ENCODE peak calls at places on chromosome 3, in nine cellular contexts. H is IMR-90, G is breast epithelium, N is gastrocnemius medialis, J is ovary, D is heart left ventricle, C is spleen, Q is A549, T is prostate gland. F is an unnamed sample. For H3K4me1, the result is how much of the 10 kb centered on the place peaks cover.

GRCh38 chr3:83321891-83322290 is 1560.4 kb upstream of the GBE1 start:
- DNase-seq in D (no peak), Q (no peak), J (no peak), T (no peak), H (no peak), N (no peak), G (no peak), C (no peak), F (no peak)

GRCh38 chr3:14031271-14031670 is 93.4 kb downstream of the CHCHD4 start:
- DNase-seq in H (peak), N (no peak), G (no peak), C (no peak), D (no peak), Q (no peak), T (no peak), J (no peak), F (no peak)

GRCh38 chr3:108099203-108099602 is 8.4 kb upstream of the CD47 start:
- DNase-seq in J (no peak), C (no peak), N (no peak), Q (no peak), G (no peak), H (peak), T (no peak), D (no peak), F (no peak)

GRCh38 chr3:168117059-168117458 is 21.3 kb upstream of the GOLIM4 start:
- DNase-seq in T (peak), C (no peak), Q (no peak), N (no peak), D (no peak), J (no peak), H (peak), G (peak), F (no peak)

GRCh38 chr3:102536479-102536878 is 101.7 kb downstream of the ZPLD1 start:
- DNase-seq in H (peak), C (no peak), J (no peak), D (no peak), G (no peak), Q (peak), N (no peak), T (peak), F (no peak)

GRCh38 chr3:142057331-142057725 is 92.0 kb downstream of the TFDP2 start:
- DNase-seq in N (no peak), H (no peak), D (no peak), C (no peak), J (no peak), G (no peak), Q (no peak), T (no peak), F (no peak)

GRCh38 chr3:55305714-55306485 is 181.2 kb downstream of the WNT5A start:
- DNase-seq in Q (no peak), T (no peak), G (no peak), D (no peak), N (no peak), H (peak), C (no peak), J (no peak), F (no peak)

GRCh38 chr3:28844688-28845324 is 436.1 kb upstream of the RBMS3 start:
- DNase-seq in D (no peak), G (no peak), T (no peak), C (no peak), N (no peak), Q (no peak), H (no peak), J (no peak), F (no peak)

GRCh38 chr3:131972550-131972949 is 62.3 kb downstream of the CPNE4 start:
- DNase-seq in H (no peak), T (no peak), Q (no peak), N (no peak), C (no peak), D (no peak), J (no peak), G (no peak), F (no peak)

GRCh38 chr3:12436514-12437222 is 47.6 kb upstream of the TSEN2 start:
- DNase-seq in N (no peak), D (no peak), H (peak), Q (no peak), G (no peak), J (no peak), C (no peak), T (no peak), F (no peak)

GRCh38 chr3:156209631-156210336 is 89.4 kb downstream of the KCNAB1 start:
- DNase-seq in C (no peak), H (peak), D (no peak), G (no peak), Q (no peak), T (no peak), J (no peak), N (no peak), F (no peak)

GRCh38 chr3:156207802-156208685 is 87.7 kb downstream of the KCNAB1 start:
- DNase-seq in H (peak), D (no peak), G (no peak), C (no peak), Q (no peak), T (no peak), N (no peak), J (no peak), F (no peak)

GRCh38 chr3:156215751-156216150 is 95.4 kb downstream of the KCNAB1 start:
- DNase-seq in Q (no peak), H (no peak), D (no peak), G (no peak), N (no peak), J (no peak), C (no peak), T (no peak), F (no peak)

GRCh38 chr3:156214676-156215075 is 94.3 kb downstream of the KCNAB1 start:
- DNase-seq in D (no peak), C (no peak), T (no peak), H (no peak), Q (no peak), G (no peak), N (no peak), J (no peak), F (no peak)

GRCh38 chr3:156211583-156211982 is 91.2 kb downstream of the KCNAB1 start:
- DNase-seq in H (peak), T (no peak), C (no peak), D (no peak), J (no peak), G (no peak), N (no peak), Q (no peak), F (no peak)
- TF ChIP-seq POLR2A in H (no peak), T (no peak), C (no peak), D (no peak), J (no peak), G (no peak), N (no peak), Q (no peak), F (no peak)

GRCh38 chr3:185824467-185825378 is at the start of gene IGF2BP2:
- DNase-seq in T (peak), N (no peak), G (no peak), C (peak), J (peak), D (peak), H (peak), Q (peak), F (peak)

GRCh38 chr3:185824051-185824466 is 783 bp downstream of the IGF2BP2 start:
- DNase-seq in C (peak), Q (no peak), N (no peak), G (no peak), T (no peak), D (peak), H (no peak), J (no peak), F (peak)

GRCh38 chr3:185822957-185823279 is 1.9 kb downstream of the IGF2BP2 start:
- DNase-seq in N (no peak), G (no peak), Q (no peak), D (no peak), J (no peak), T (no peak), H (no peak), C (no peak), F (no peak)

GRCh38 chr3:185822221-185822956 is 2.5 kb downstream of the IGF2BP2 start:
- DNase-seq in N (no peak), C (no peak), H (peak), T (no peak), G (no peak), Q (no peak), J (no peak), D (no peak), F (no peak)

DNA sequence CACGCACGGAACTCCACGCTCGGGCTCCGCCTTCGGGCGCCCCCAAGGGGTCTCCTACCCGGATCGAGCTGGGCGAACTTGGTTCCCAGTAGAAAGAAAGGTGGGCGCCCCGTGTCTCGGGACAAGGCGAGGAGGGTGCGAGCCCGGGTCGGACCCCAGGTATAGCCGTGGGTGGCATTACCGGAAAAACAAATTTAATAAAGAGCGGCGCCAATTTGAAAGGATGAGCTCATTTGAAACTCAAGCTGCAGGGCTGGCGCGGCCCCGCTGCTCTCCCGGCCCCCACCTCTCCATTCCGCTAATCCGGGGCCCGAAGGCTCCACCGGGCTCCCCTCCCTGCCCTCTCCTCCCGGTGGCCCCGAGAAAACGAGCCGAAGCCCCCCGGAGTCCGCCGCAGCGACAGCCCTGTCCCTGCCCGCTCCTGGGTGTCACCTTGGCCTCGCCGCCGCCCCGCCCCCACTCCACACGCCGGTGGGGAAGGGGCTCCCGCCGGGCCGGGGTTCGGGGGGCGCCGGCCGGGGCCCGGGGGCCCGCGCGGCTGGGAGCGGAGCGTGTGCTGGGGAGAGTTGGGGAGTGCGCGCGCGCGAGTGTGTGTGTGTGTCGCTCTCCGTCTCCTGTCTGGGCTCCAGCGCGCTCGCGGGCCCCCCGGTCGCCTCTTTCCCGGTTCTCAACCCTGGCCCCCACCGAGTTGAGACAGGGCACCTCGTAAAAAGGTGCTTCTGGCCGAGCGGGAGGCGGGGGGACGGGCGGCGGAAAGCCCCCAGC is 1.4 kb downstream of the IGF2BP2 start:
- DNase-seq in T (peak), Q (no peak), G (no peak), C (peak), H (peak), J (peak), D (peak), N (no peak), F (peak)
- H3K4me1 ChIP-seq in T (under half), Q (under half), G (under half), C (under half), H (under half), J (under half), D (under half), N (under half), F (under half)

GRCh38 chr3:195548496-195548895 is 5.4 kb upstream of the PPP1R2 start:
- DNase-seq in T (no peak), D (no peak), G (no peak), Q (no peak), C (no peak), N (no peak), H (no peak), J (no peak), F (no peak)

GRCh38 chr3:195549001-195549400 is 5.9 kb upstream of the PPP1R2 start:
- DNase-seq in C (no peak), N (no peak), D (no peak), G (no peak), H (no peak), T (no peak), J (no peak), Q (no peak), F (no peak)

GRCh38 chr3:195546130-195546560 is 3.0 kb upstream of the PPP1R2 start:
- DNase-seq in N (no peak), H (peak), C (no peak), T (peak), J (peak), D (no peak), G (peak), Q (peak), F (no peak)

GRCh38 chr3:195549931-195550519 is 6.9 kb upstream of the PPP1R2 start:
- DNase-seq in T (no peak), N (no peak), G (no peak), Q (no peak), D (no peak), H (no peak), C (peak), J (no peak), F (no peak)

DNA sequence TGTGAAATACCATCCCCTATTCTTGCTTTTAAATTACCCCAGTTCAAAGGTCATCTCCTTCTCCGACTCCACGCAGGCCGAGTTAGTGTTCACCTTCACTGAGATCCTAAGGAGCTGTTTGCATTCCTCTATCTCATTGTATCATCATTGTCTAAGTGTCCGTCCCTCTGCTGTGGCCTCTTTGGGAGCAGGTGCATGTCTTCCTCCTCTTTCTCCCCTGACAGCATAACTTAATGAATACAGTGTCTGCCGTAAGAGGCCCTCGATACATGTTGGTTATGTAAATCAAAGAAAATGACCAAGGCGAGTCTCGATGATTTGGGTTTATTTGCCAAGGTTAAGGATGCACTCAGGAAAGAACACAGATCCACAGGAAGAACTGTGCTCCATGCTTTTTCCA is 4.9 kb upstream of the PPP1R2 start:
- DNase-seq in D (no peak), G (no peak), T (no peak), Q (no peak), N (no peak), J (no peak), H (no peak), C (no peak), F (no peak)
- H3K4me3 ChIP-seq in D (no peak), G (no peak), T (no peak), Q (no peak), N (no peak), J (no peak), H (no peak), C (no peak), F (no peak)

DNA sequence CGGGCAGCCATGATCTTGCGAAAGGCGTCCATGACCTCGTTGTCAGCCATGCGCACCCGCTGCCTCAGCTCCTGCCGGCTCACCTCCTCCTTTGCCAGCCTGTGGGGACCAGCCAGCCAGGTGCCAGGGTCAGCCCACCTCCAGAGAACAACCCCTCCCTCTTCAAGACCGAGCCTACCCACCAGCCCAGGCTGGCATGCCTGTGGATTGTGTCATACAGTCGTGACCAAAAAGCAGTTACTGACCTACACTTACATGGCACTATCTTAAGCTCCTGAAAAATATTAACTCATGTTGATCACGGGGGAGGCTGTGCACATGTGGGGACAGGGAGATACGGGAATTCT is 10.7 kb upstream of the CAMK1 start:
- DNase-seq in H (no peak), J (no peak), G (no peak), T (no peak), D (no peak), C (peak), Q (no peak), N (no peak), F (no peak)
- TF ChIP-seq POLR2A in H (no peak), J (no peak), G (no peak), T (no peak), D (no peak), C (no peak), Q (no peak), N (no peak), F (peak)

DNA sequence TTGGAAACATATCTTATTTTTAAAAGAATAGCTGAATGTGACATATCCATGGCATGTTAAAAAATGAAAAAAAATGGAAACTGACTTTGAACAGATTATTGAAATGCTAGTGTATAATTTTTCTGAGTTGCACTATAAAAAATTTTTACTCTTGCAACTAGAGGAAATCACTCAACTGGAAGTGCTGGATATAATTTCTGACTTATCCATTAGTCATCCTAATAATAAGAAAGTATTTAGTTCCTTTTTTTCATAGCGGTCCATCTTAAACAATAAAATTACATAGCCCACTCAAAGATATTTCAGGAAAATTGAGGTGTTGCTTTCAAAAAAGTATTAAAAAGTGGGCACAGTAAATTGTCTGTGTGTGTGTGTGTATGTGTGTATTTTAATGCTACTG is 80.7 kb downstream of the MBNL1 start:
- DNase-seq in T (no peak), J (no peak), G (no peak), H (peak), Q (no peak), N (no peak), D (no peak), C (no peak), F (no peak)
- H3K4me1 ChIP-seq in T (under half), J (under half), G (under half), H (under half), Q (under half), N (half or more), D (under half), C (half or more), F (under half)

GRCh38 chr3:112633191-112633590 is 7.8 kb downstream of the CCDC80 start:
- DNase-seq in J (no peak), Q (no peak), H (no peak), T (no peak), N (no peak), G (no peak), C (no peak), D (no peak), F (no peak)
- H3K4me3 ChIP-seq in J (no peak), Q (no peak), H (no peak), T (no peak), N (no peak), G (peak), C (no peak), D (peak), F (no peak)

F was measured in right lobe of liver.